ENCODE peak calls at places on chromosomes 1 and 21, in six cellular contexts. K is neural progenitor cell, P is endothelial cell of umbilical vein, A is SJSA1, R is A549, Q is suprapubic skin. S is an unnamed sample. For H3K4me1, the result is how much of the 10 kb centered on the place peaks cover.

GRCh38 chr1:155117610-155118009 is 10.1 kb upstream of the EFNA1 start:
- DNase-seq in Q (no peak), A (no peak), R (no peak), P (no peak), K (no peak), S (no peak)

GRCh38 chr1:8472668-8473067 is 154.8 kb downstream of the SLC45A1 start:
- DNase-seq in R (no peak), K (no peak), A (no peak), Q (no peak), P (no peak), S (no peak)

GRCh38 chr1:155022927-155023236 is 10.7 kb downstream of the DCST2 start:
- DNase-seq in P (no peak), K (no peak), Q (no peak), R (no peak), A (no peak), S (peak)

GRCh38 chr1:235714205-235714897 is 64.8 kb upstream of the GNG4 start:
- DNase-seq in A (no peak), Q (no peak), R (no peak), P (no peak), K (no peak), S (no peak)

GRCh38 chr21:39651206-39651605 is 38.5 kb downstream of the B3GALT5 start:
- DNase-seq in A (no peak), P (no peak), Q (no peak), K (no peak), R (no peak), S (no peak)

GRCh38 chr1:7401814-7402547 is 369.1 kb upstream of the VAMP3 start:
- DNase-seq in K (no peak), Q (peak), A (peak), P (peak), R (peak), S (peak)

GRCh38 chr21:39867198-39867650 is at the start of gene PCP4:
- DNase-seq in Q (no peak), K (peak), P (no peak), R (peak), A (no peak), S (no peak)

GRCh38 chr21:17848228-17848627 is 29.1 kb upstream of the C21orf91 start:
- DNase-seq in K (no peak), R (no peak), Q (peak), P (no peak), A (peak), S (peak)

GRCh38 chr1:54701996-54702395 is 13.7 kb upstream of the TTC4 start:
- DNase-seq in K (no peak), Q (no peak), R (no peak), P (no peak), A (no peak), S (no peak)

GRCh38 chr1:66930823-66931174 is 6.0 kb downstream of the MIER1 start:
- DNase-seq in Q (no peak), A (no peak), K (no peak), P (no peak), R (no peak), S (no peak)
- H3K4me1 ChIP-seq in Q (half or more), A (under half), K (under half), P (half or more), R (under half), S (under half)

DNA sequence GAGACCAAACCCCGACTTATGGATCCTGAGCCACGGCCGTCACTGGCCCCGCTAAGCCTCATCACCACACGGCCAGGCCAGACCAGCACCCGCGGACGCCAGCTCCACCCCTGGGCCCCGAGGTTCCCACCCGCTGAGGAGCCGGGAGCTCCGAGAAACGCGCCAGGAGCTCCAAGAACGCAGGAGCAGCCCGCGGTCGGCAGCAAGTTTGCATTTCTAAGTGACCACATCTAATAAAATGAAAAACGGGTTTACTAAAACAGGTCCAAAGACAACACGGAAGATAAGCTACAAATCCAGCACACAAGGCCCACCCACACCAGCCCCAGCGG is 8.1 kb upstream of the C1QTNF12 start:
- DNase-seq in R (no peak), P (no peak), Q (no peak), A (peak), K (no peak), S (no peak)
- H3K4me1 ChIP-seq in R (under half), P (under half), Q (under half), A (half or more), K (under half), S (under half)

GRCh38 chr1:236744533-236744932 is 50.6 kb upstream of the MTR start:
- DNase-seq in Q (no peak), R (no peak), P (no peak), A (no peak), K (no peak), S (no peak)
- H3K4me1 ChIP-seq in Q (under half), R (under half), P (under half), A (under half), K (under half), S (under half)

GRCh38 chr21:15061284-15061683 is 3.5 kb downstream of the NRIP1 start:
- DNase-seq in Q (no peak), K (no peak), A (no peak), R (no peak), P (peak), S (no peak)

GRCh38 chr21:15060776-15061175 is 4.0 kb downstream of the NRIP1 start:
- DNase-seq in A (no peak), R (no peak), Q (no peak), P (no peak), K (no peak), S (no peak)

GRCh38 chr21:15057290-15057689 is 7.5 kb downstream of the NRIP1 start:
- DNase-seq in R (no peak), Q (no peak), K (peak), A (no peak), P (no peak), S (no peak)

GRCh38 chr21:15058718-15059316 is 6.0 kb downstream of the NRIP1 start:
- DNase-seq in A (no peak), P (peak), K (no peak), R (peak), Q (no peak), S (no peak)

DNA sequence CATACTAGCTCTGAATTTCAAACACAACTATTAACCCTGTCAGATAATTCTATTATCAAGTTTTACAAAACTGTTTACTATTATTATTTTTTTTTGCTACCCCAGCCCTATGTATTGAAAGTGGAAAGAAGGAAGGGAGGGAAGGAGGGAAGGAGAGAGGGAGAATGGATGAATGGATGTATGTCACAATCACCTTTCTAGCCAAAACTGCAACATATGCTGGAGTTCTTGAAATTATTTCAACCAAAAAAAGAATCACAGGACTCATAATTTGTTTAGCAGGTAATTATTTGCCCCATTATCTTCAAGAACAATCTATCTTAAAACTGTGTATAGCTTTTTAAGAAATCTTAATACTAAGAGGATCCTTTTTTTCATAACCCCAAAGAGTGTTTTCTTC is 5.4 kb downstream of the NRIP1 start:
- DNase-seq in A (no peak), R (no peak), P (no peak), K (no peak), Q (no peak), S (no peak)
- H3K4me1 ChIP-seq in A (half or more), R (under half), P (under half), K (half or more), Q (half or more), S (half or more)

DNA sequence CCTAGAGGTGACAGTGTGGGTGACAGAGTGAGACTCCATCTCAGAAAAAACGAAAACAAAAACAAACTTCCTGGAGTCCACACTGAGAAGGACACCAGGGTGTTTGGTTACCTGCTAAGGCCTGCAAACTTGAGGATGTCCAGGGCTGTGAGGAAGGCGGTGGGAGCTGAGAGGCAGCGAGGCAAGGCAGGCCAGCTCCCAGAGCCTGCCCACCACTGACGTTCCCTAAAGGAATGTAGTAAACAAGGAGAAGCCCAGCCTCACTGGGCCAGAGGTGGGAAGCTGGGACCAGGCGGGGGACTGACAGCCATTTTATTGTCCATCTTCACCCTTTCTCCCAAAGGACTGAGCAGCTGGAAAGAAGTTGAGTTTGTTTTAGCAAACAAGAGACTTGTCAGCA is 24.1 kb downstream of the SHISA4 start:
- DNase-seq in A (no peak), Q (no peak), K (no peak), P (no peak), R (no peak), S (no peak)
- H3K4me1 ChIP-seq in A (under half), Q (under half), K (under half), P (under half), R (under half), S (under half)

DNA sequence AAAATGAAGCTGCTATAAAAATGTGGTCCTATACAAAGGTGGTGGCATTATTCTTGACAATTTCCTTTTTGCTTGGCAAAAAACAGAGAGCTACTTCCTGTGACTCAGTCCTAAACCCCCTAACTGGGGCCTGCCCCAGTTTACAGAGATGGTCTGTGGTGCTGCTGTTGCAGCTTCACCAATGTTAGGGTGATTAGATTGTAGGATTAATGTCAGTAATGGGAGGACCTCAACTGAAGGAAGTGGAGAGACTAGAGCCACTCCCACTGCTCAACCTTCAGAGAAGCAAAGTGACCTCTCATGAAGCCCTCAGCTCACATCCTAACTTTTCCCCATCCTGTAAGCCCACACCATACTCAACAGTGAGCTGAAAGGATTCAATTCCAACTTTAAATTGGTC is 3.6 kb downstream of the S100A6 start:
- DNase-seq in K (no peak), P (peak), Q (peak), R (no peak), A (no peak), S (no peak)
- H3K4me1 ChIP-seq in K (under half), P (under half), Q (half or more), R (under half), A (under half), S (under half)

GRCh38 chr1:49436865-49437264 is 586.9 kb downstream of the AGBL4 start:
- DNase-seq in K (no peak), R (no peak), P (no peak), Q (no peak), A (no peak), S (no peak)
- H3K4me1 ChIP-seq in K (under half), R (under half), P (under half), Q (under half), A (under half), S (under half)

DNA sequence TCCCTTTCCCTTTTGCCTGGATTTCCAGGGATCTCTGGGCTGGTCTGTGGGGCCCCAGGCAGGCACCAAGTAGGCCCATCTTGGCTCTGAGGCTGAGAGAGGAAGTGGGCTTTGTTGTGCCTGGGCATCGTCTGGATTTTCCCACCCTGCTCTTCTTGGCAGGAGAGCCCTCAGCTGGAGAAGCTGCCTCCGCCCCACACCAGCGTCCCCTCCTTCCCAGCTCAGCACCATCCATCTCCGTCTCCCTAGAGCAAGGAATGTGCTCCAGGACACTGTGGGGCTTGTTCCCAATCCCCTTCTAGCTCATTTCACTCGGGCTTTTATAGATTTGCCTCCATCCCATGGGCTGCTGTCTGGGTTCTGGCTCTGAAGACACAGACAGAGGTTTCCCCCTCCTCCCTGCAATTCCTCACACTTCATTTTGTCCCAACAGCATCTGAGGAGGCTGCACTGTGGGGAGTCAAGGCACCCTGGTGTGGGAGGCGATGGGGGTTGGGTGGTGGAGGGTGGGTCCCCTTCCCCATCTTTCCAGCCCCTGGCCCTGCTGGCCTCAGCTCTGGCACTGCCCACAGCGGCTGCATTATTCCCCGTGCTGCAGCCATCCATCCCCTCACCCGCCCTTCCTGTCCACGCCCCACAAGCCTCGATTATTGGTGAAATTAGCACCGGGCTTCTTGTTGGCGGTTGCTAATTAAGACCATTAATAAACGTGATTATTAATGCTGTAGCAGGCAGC is 21.6 kb downstream of the RHBG start:
- DNase-seq in R (no peak), P (no peak), Q (no peak), K (no peak), A (no peak), S (no peak)
- H3K4me1 ChIP-seq in R (under half), P (under half), Q (under half), K (half or more), A (under half), S (under half)